ENCODE peak calls at places on chromosome 13, in nine cellular contexts. M is T-cell; U is CD4-positive, alpha-beta T cell; C is RCC 7860; V is Ammon's horn; L is SK-N-SH; S is activated T-cell treated with anti-CD3 and anti-CD28 coated beads for 24 hours; T is skeletal muscle cell; A is naive thymus-derived CD8-positive, alpha-beta T cell. J is an unnamed sample.

GRCh38 chr13:47837104-47837880 is 163.8 kb downstream of the SUCLA2 start:
- DNase-seq in M (no peak), U (no peak), C (no peak), V (no peak), L (no peak), S (no peak), T (no peak), A (no peak), J (no peak)

GRCh38 chr13:113792236-113792770 is 33.3 kb downstream of the TMEM255B start:
- DNase-seq in M (no peak), U (no peak), C (no peak), V (no peak), L (no peak), S (no peak), T (no peak), A (no peak), J (no peak)

GRCh38 chr13:20173121-20173746 is 12.4 kb upstream of the GJA3 start:
- DNase-seq in M (no peak), U (no peak), C (no peak), V (no peak), L (no peak), S (no peak), T (no peak), A (no peak), J (peak; percentile 51)

GRCh38 chr13:114123448-114123847 is 9.0 kb downstream of the RASA3 start:
- DNase-seq in M (no peak), U (no peak), C (no peak), V (no peak), L (no peak), S (no peak), T (no peak), A (no peak), J (no peak)

GRCh38 chr13:21435710-21436151 is 23.4 kb downstream of the ZDHHC20 start:
- DNase-seq in M (no peak), U (peak; percentile 40), C (peak; percentile 50), V (peak; percentile 57), L (no peak), S (peak; percentile 35), T (peak; percentile 45), A (no peak), J (peak; percentile 51)

GRCh38 chr13:26707122-26708006 is 53.2 kb downstream of the GPR12 start:
- DNase-seq in M (no peak), U (peak; percentile 13), C (peak; percentile 19), V (peak; percentile 83), L (peak; percentile 77), S (no peak), T (no peak), A (peak; percentile 67), J (no peak)

GRCh38 chr13:109165417-109165904 is 536.0 kb downstream of the MYO16 start:
- DNase-seq in M (no peak), U (no peak), C (no peak), V (no peak), L (no peak), S (no peak), T (no peak), A (no peak), J (no peak)

GRCh38 chr13:51364404-51365008 is 25.0 kb downstream of the SERPINE3 start:
- DNase-seq in M (no peak), U (no peak), C (peak; percentile 38), V (no peak), L (no peak), S (no peak), T (peak; percentile 22), A (no peak), J (no peak)

GRCh38 chr13:97344250-97345175 is 89.5 kb upstream of the RAP2A start:
- DNase-seq in M (no peak), U (peak; percentile 38), C (peak; percentile 37), V (peak; percentile 85), L (peak; percentile 67), S (peak; percentile 28), T (no peak), A (peak; percentile 47), J (no peak)

GRCh38 chr13:79679334-79679733 is 198.4 kb downstream of the NDFIP2 start:
- DNase-seq in M (no peak), U (no peak), C (peak; percentile 36), V (peak; percentile 57), L (peak; percentile 12), S (peak; percentile 6), T (peak; percentile 25), A (peak; percentile 1), J (peak; percentile 62)

GRCh38 chr13:26503826-26504594 is 53.5 kb upstream of the WASF3 start:
- DNase-seq in M (no peak), U (no peak), C (no peak), V (peak; percentile 43), L (no peak), S (no peak), T (no peak), A (no peak), J (no peak)

GRCh38 chr13:24161010-24161775 is 673 bp downstream of the SPATA13 start:
- DNase-seq in M (no peak), U (peak; percentile 25), C (no peak), V (peak; percentile 57), L (peak; percentile 65), S (peak; percentile 20), T (no peak), A (peak; percentile 58), J (no peak)

GRCh38 chr13:51559916-51560315 is 24.3 kb upstream of the WDFY2 start:
- DNase-seq in M (no peak), U (no peak), C (no peak), V (no peak), L (no peak), S (no peak), T (no peak), A (no peak), J (no peak)

GRCh38 chr13:71378992-71379905 is 487.8 kb downstream of the DACH1 start:
- DNase-seq in M (no peak), U (no peak), C (no peak), V (no peak), L (no peak), S (no peak), T (no peak), A (no peak), J (peak; percentile 43)

GRCh38 chr13:72696590-72696989 is 30.8 kb downstream of the MZT1 start:
- DNase-seq in M (no peak), U (no peak), C (no peak), V (no peak), L (peak; percentile 11), S (no peak), T (no peak), A (no peak), J (no peak)

GRCh38 chr13:81577601-81578000 is 1236.7 kb upstream of the SPRY2 start:
- DNase-seq in M (no peak), U (no peak), C (no peak), V (no peak), L (no peak), S (no peak), T (no peak), A (no peak), J (peak; percentile 54)

GRCh38 chr13:111505175-111505777 is 184.8 kb downstream of the TEX29 start:
- DNase-seq in M (no peak), U (no peak), C (no peak), V (no peak), L (peak; percentile 47), S (no peak), T (no peak), A (no peak), J (no peak)

GRCh38 chr13:99385940-99386339 is 78.7 kb upstream of the GPR183 start:
- DNase-seq in M (no peak), U (no peak), C (no peak), V (no peak), L (no peak), S (no peak), T (no peak), A (no peak), J (no peak)